ENCODE peak calls at places on chromosomes 2 and 18, in eight cellular contexts. M is H1, I is body of pancreas, H is uterus, Q is A549, N is HCT116, J is ovary, W is Peyer's patch. E is an unnamed sample.

GRCh38 chr2:136141510-136142154 is 23.7 kb upstream of the CXCR4 start:
- DNase-seq in M (no peak), I (peak), H (no peak), Q (no peak), N (no peak), J (no peak), W (no peak), E (no peak)

GRCh38 chr2:207341114-207341750 is 175.5 kb upstream of the KLF7 start:
- DNase-seq in M (no peak), I (no peak), H (no peak), Q (no peak), N (no peak), J (no peak), W (no peak), E (no peak)

GRCh38 chr18:10748641-10749040 is 222.8 kb downstream of the NAPG start:
- DNase-seq in M (no peak), I (no peak), H (no peak), Q (no peak), N (no peak), J (no peak), W (no peak), E (no peak)

GRCh38 chr2:55901941-55902340 is 21.6 kb downstream of the EFEMP1 start:
- DNase-seq in M (no peak), I (no peak), H (no peak), Q (no peak), N (no peak), J (no peak), W (no peak), E (no peak)

GRCh38 chr2:222703091-222703490 is 31.6 kb downstream of the MOGAT1 start:
- DNase-seq in M (no peak), I (no peak), H (no peak), Q (no peak), N (no peak), J (no peak), W (no peak), E (no peak)

GRCh38 chr2:37775908-37776250 is 104.4 kb upstream of the CDC42EP3 start:
- DNase-seq in M (no peak), I (no peak), H (peak), Q (no peak), N (no peak), J (peak), W (no peak), E (no peak)

GRCh38 chr2:176516051-176516601 is 246.9 kb downstream of the MTX2 start:
- DNase-seq in M (no peak), I (no peak), H (no peak), Q (no peak), N (no peak), J (no peak), W (no peak), E (no peak)

GRCh38 chr2:161586517-161587167 is 37.6 kb upstream of the SLC4A10 start:
- DNase-seq in M (no peak), I (no peak), H (no peak), Q (peak), N (peak), J (no peak), W (no peak), E (no peak)

GRCh38 chr18:62329676-62330454 is 4.8 kb downstream of the TNFRSF11A start:
- DNase-seq in M (peak), I (peak), H (no peak), Q (no peak), N (no peak), J (no peak), W (peak), E (no peak)

GRCh38 chr2:60437080-60437765 is 116.2 kb downstream of the BCL11A start:
- DNase-seq in M (no peak), I (no peak), H (no peak), Q (no peak), N (no peak), J (no peak), W (no peak), E (no peak)

GRCh38 chr2:68905116-68905515 is 33.9 kb upstream of the BMP10 start:
- DNase-seq in M (no peak), I (no peak), H (no peak), Q (no peak), N (no peak), J (no peak), W (no peak), E (no peak)

GRCh38 chr2:147100406-147101035 is 744.3 kb upstream of the ACVR2A start:
- DNase-seq in M (no peak), I (no peak), H (no peak), Q (no peak), N (no peak), J (no peak), W (no peak), E (no peak)

GRCh38 chr2:117980783-117981676 is 32.8 kb downstream of the CCDC93 start:
- DNase-seq in M (no peak), I (no peak), H (no peak), Q (no peak), N (no peak), J (no peak), W (no peak), E (no peak)

DNA sequence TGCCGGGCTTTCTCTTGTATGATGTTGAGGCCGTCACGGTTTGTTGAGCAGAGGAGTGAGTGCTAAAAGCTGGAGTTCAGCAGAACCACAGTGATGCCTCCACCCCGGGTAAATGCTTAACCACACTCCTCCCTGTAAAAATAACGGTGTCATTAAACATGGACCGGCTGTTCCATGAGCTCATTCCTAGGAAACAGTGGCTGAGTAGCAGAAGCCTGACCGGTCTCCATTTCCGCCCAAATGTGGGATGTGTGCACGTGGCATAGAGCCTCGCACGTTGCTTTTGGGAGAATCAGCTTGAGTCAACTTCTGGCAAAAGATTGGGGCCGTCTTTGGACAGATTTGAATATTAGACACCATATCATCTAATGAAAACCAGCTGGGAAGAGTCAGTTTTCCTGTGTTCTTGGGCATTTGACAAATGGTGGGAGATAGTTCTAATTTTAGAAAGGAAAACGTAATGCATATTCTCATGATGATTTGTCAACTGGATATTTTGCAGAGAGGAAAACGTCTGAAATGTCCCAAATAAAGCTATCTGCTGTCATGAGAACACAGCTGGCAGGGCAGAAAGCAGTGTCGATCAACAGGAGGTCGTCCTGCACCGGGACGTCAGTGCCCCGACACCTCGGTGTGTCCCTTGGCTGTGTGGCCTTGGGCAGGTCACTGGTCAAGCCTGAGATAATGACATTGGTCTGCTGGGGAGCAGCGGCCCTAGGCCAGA is 42.4 kb downstream of the LRRFIP1 start:
- DNase-seq in M (no peak), I (peak), H (peak), Q (no peak), N (no peak), J (peak), W (no peak), E (peak)
- TF ChIP-seq POLR2A in M (no peak), I (no peak), H (peak), Q (no peak), N (no peak), J (peak), W (no peak), E (no peak)

GRCh38 chr2:134934150-134934549 is 15.5 kb downstream of the CCNT2 start:
- DNase-seq in M (no peak), I (no peak), H (no peak), Q (no peak), N (no peak), J (no peak), W (no peak), E (no peak)
- H3K27ac ChIP-seq in M (no peak), I (peak), H (no peak), Q (peak), N (no peak), J (no peak), W (no peak), E (no peak)

DNA sequence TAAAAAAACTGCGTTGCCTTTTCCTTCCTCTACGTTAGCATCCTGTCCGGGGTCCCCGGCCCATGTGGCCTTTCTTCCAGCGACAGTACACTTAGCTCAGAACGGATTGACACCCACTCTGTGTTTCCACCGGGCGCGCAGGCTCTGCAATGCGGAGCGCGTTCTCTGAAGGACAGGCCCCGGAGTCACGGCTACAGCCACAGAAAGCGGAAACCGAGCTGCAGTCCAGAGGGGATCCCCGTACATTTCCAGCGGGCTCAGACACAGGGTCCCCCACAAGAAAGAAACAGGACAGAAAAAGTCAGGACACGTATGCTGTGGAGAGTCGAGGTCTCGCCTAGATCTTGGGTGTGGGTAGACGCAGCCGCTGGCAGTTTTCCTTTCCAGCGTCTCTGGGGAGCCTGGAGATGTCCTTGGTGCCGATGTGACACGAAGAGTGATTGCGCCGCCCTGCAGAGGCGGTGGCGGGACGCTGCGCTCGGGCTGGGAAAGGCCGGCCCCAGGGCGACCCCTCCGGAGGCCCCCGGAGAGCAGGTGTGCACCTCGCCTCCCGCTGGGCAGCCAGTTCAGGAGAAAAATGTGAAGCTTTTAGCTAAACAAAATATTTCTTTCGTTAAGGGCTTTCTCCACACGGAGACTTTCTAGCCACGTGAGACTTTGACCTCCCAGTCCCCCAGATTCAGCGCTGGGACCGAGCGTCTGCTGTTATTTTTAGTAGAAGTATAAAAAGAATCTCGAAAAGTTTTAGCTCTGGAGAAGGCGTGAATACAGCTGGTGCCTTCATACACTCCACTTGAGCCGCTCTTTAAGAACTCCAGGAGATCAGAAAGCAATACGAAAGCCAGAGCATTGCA is 1.3 kb upstream of the ACKR3 start:
- DNase-seq in M (peak), I (peak), H (peak), Q (no peak), N (no peak), J (peak), W (peak), E (peak)
- TF ChIP-seq POLR2A in M (no peak), I (peak), H (no peak), Q (no peak), N (no peak), J (no peak), W (no peak), E (no peak)

DNA sequence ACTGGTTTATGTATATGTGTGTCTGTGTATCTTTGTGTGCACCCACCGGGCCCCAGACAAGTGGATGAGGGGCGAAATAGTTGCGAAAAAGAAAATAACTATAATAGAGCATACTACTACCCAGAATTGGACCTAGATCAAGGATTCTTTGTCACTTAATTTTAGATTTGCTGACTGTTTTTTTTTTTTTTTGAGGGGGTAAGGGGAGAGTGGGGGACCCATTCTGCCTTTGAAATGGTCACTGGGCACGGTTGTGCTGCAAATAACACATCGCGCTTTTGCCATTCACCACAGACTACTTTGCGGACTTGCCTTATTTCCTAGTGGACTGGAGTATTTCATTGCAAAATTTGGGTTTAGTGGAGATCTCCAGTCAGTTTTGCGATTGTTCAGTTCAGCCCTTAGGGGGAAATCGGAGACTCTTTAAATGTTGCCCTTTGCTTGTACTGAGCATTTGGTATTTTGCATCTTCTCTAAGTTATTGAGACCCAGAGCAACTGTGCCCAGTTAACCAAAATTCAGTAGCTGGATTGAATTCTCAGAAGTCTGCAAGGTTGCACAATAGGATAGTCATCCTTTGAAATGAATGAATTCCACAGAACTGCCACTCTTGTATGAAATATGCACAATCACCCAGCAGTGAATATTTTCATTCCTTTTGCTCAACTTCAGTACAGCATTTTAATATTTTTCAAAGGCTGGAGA is 2.8 kb downstream of the TRIB2 start:
- DNase-seq in M (no peak), I (no peak), H (no peak), Q (no peak), N (no peak), J (peak), W (no peak), E (no peak)
- H3K27ac ChIP-seq in M (no peak), I (peak), H (peak), Q (no peak), N (no peak), J (peak), W (peak), E (peak)

GRCh38 chr2:24075259-24075658 is 867 bp downstream of the SF3B6 start:
- DNase-seq in M (no peak), I (no peak), H (no peak), Q (no peak), N (no peak), J (no peak), W (no peak), E (no peak)

GRCh38 chr2:24077535-24077877 is 1.4 kb upstream of the SF3B6 start:
- DNase-seq in M (no peak), I (no peak), H (no peak), Q (no peak), N (no peak), J (peak), W (no peak), E (no peak)

GRCh38 chr2:24077879-24078278 is 1.8 kb upstream of the SF3B6 start:
- DNase-seq in M (no peak), I (no peak), H (no peak), Q (no peak), N (no peak), J (no peak), W (no peak), E (no peak)

GRCh38 chr2:24075915-24076848 is at the start of gene SF3B6:
- DNase-seq in M (peak), I (peak), H (peak), Q (peak), N (peak), J (peak), W (peak), E (peak)

DNA sequence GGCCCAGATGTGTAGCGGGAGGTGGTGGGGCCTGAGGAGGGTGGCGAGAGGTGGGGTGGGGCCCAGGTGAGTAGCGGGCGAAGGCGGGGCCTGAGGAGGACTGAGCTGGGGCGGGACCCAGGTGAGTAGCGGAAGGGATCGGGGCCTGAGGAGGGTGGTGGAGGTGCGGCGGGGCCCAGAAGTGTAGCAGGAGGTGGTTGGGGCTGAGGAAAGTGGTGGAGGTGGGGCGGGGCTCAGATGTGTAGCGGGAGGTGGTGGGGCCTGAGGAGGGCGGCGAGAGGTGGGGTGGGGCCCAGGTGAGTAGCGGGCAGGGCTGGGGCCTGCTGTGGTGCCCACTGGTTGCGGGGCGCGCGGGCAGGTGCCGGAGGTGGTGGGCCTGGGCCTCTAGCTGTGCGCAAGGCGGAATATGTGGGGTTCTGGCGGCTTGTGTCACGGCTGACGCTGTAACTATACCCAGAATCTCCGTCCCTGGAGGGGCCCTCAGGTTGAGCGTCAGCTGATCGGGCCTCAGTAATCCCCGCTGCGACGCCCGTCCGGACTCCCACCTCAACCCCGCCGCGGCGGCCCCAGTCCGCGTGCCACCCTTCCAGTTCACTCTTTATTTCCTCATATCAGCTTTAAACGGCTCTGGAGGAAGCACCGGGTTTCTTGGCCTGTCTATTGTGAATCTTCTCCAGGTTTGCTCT is 866 bp upstream of the SF3B6 start:
- DNase-seq in M (no peak), I (no peak), H (no peak), Q (no peak), N (no peak), J (no peak), W (no peak), E (no peak)
- TF ChIP-seq POLR2A in M (peak), I (peak), H (no peak), Q (no peak), N (peak), J (peak), W (peak), E (peak)

GRCh38 chr2:240876035-240876474 is 7.4 kb downstream of the AGXT start:
- DNase-seq in M (no peak), I (no peak), H (no peak), Q (no peak), N (no peak), J (no peak), W (peak), E (no peak)

GRCh38 chr2:240875228-240876034 is 6.8 kb downstream of the AGXT start:
- DNase-seq in M (no peak), I (no peak), H (no peak), Q (no peak), N (no peak), J (no peak), W (no peak), E (no peak)

GRCh38 chr2:240877460-240878340 is 9.1 kb downstream of the AGXT start:
- DNase-seq in M (no peak), I (peak), H (no peak), Q (no peak), N (no peak), J (no peak), W (no peak), E (no peak)

GRCh38 chr2:240878341-240878936 is 9.8 kb downstream of the AGXT start:
- DNase-seq in M (no peak), I (peak), H (no peak), Q (no peak), N (no peak), J (no peak), W (no peak), E (no peak)

GRCh38 chr2:240876475-240877251 is 8.0 kb downstream of the AGXT start:
- DNase-seq in M (no peak), I (peak), H (no peak), Q (no peak), N (no peak), J (no peak), W (peak), E (peak)
- H3K27ac ChIP-seq in M (no peak), I (no peak), H (no peak), Q (no peak), N (no peak), J (no peak), W (no peak), E (no peak)

DNA sequence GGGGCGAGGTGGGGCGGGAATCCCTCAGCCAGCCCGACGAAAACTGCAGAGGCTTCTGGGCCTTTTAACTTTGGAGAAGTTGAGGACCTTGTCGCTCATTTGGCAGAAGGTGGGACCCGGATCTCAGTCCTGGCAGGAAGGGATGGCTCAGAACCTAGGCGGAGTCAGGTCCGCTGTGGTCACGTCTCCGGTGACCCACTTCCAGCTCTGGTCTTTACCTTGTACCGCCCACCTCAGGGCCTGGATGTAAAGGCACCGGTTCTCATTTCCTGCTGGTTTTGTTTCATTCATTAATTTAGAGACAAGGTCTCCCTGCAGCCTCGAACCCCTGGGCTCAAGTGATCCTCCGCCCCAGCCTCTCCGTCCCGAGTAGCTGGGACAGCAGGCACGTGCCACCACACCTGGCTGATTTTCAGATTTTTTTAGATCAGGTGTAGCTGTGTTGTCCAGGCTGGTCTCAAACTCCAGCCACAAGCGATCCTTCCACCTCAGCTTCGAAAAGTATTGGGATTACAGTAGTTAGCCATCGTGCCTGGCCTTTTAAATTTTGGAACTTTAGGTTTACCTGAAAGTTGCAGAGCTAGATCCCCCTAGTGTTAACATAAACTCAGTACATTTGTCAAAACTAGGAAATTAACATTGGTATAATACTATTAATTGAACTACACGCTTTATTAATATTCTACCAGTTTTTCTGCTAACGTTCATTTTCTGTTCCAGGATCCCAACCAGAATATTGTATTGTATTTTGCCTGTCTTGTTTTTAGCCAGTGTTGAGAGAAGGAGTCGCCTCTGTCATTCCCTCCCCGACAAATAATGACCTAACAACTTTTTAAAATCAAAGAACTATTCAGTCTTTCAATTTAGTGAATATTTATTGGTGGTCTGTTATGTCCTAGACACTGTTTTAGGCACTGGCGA is 867 bp downstream of the POLI start:
- DNase-seq in M (peak), I (peak), H (no peak), Q (peak), N (peak), J (peak), W (no peak), E (peak)
- TF ChIP-seq POLR2A in M (no peak), I (no peak), H (no peak), Q (no peak), N (no peak), J (no peak), W (no peak), E (no peak)

DNA sequence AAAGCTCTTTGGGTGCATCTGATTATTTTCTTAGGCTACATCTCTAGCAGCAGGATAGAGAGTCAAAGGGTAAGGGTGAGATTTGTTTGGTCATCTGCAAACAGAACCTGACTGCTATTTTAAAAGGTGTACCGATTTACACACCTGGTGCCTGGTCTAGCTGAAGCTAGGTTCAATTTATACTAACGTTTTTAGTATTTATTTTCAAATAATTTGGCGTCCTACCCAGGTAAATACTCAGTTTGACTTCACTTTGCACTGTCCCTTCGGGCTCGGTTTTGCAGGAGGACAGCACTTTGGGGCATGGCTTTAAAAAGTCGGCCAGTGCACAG is 683 bp downstream of the PTRHD1 start:
- DNase-seq in M (no peak), I (no peak), H (no peak), Q (no peak), N (no peak), J (no peak), W (no peak), E (no peak)
- H3K27ac ChIP-seq in M (peak), I (peak), H (peak), Q (peak), N (peak), J (no peak), W (peak), E (peak)

GRCh38 chr2:44087037-44087713 is 81.5 kb upstream of the PPM1B start:
- DNase-seq in M (peak), I (peak), H (peak), Q (peak), N (peak), J (peak), W (peak), E (peak)
- TF ChIP-seq POLR2A in M (no peak), I (no peak), H (peak), Q (no peak), N (no peak), J (no peak), W (no peak), E (no peak)

E was measured in adrenal gland.